ENCODE peak calls at places on chromosomes 6 and 20, in seven cellular contexts. N, T, U, V, L, Z and I are unnamed samples. For H3K4me1, the result is how much of the 10 kb centered on the place peaks cover.

GRCh38 chr6:158028876-158029275 is 47.2 kb downstream of the SYNJ2 start:
- DNase-seq in N (no peak), T (no peak), U (no peak), V (peak), L (no peak), Z (peak), I (peak)

GRCh38 chr6:27726620-27727023 is 185.6 kb downstream of the OR2B2 start:
- DNase-seq in N (no peak), T (no peak), U (no peak), V (no peak), L (no peak), Z (no peak), I (no peak)

GRCh38 chr20:8176276-8176675 is 44.2 kb downstream of the PLCB1 start:
- DNase-seq in N (no peak), T (no peak), U (no peak), V (no peak), L (no peak), Z (no peak), I (no peak)

GRCh38 chr6:128570439-128571063 is 50.2 kb upstream of the PTPRK start:
- DNase-seq in N (no peak), T (no peak), U (peak), V (no peak), L (no peak), Z (no peak), I (no peak)

GRCh38 chr20:4951299-4951698 is 50.0 kb downstream of the SLC23A2 start:
- DNase-seq in N (no peak), T (no peak), U (no peak), V (peak), L (no peak), Z (no peak), I (no peak)

GRCh38 chr20:32599783-32600340 is 14.7 kb upstream of the NOL4L start:
- DNase-seq in N (no peak), T (no peak), U (no peak), V (no peak), L (no peak), Z (no peak), I (no peak)

GRCh38 chr6:33914519-33915120 is 110.8 kb upstream of the MLN start:
- DNase-seq in N (no peak), T (no peak), U (no peak), V (no peak), L (no peak), Z (no peak), I (no peak)

GRCh38 chr20:49883246-49883802 is 32.0 kb downstream of the SPATA2 start:
- DNase-seq in N (no peak), T (no peak), U (no peak), V (no peak), L (no peak), Z (peak), I (no peak)

GRCh38 chr6:3732345-3733141 is 19.0 kb downstream of the PXDC1 start:
- DNase-seq in N (peak), T (peak), U (peak), V (peak), L (peak), Z (peak), I (peak)

GRCh38 chr20:31695849-31696804 is 26.5 kb downstream of the BCL2L1 start:
- DNase-seq in N (no peak), T (no peak), U (no peak), V (no peak), L (no peak), Z (no peak), I (no peak)

GRCh38 chr20:51460163-51460562 is 82.4 kb downstream of the NFATC2 start:
- DNase-seq in N (no peak), T (no peak), U (no peak), V (no peak), L (no peak), Z (no peak), I (no peak)
- H3K4me1 ChIP-seq in N (under half), T (under half), U (under half), V (under half), L (under half), Z (under half), I (under half)

GRCh38 chr6:148203281-148203925 is 139.2 kb upstream of the SASH1 start:
- DNase-seq in N (no peak), T (no peak), U (no peak), V (no peak), L (no peak), Z (no peak), I (no peak)
- H3K4me3 ChIP-seq in N (no peak), T (no peak), U (no peak), V (no peak), L (no peak), Z (no peak), I (no peak)

GRCh38 chr20:1646975-1647431 is 10.6 kb downstream of the SIRPG start:
- DNase-seq in N (no peak), T (no peak), U (no peak), V (no peak), L (no peak), Z (no peak), I (no peak)
- H3K4me1 ChIP-seq in N (under half), T (under half), U (under half), V (under half), L (under half), Z (under half), I (under half)

DNA sequence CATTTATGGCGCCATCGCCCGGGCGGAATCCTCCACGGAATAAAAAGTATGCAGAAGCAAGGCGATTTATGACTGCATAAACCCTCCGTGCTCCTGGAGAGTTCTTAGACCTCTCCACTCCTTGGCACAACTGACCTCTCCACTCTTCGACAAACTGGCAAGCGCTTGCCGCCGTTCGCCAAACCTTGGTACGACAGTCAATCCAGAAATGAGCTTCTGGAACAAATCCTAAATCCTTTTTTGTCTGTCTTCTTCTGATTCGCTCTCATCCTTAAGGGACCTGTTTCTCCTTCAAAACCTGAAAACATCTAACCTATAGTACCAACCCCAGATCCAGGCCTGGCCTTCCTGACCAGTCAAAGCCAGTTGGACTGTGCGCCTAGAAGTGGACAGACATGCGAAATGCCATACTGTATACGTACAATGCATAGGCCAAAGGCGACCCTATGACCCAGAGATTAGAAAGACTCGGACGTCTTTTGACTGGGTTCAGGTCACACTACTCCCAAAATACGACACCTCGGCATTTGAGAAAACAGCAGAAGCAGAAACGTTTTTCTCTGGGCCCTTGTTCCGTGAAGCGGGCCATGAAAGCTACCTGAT is 59.4 kb downstream of the TRIM27 start:
- DNase-seq in N (no peak), T (no peak), U (peak), V (no peak), L (no peak), Z (no peak), I (no peak)
- H3K4me3 ChIP-seq in N (no peak), T (peak), U (peak), V (peak), L (peak), Z (peak), I (peak)

GRCh38 chr6:135116566-135116965 is 61.9 kb upstream of the HBS1L start:
- DNase-seq in N (no peak), T (no peak), U (no peak), V (no peak), L (no peak), Z (no peak), I (no peak)

GRCh38 chr6:135121426-135121825 is 59.7 kb upstream of the MYB start:
- DNase-seq in N (no peak), T (no peak), U (no peak), V (no peak), L (no peak), Z (no peak), I (no peak)

GRCh38 chr6:135115411-135116293 is 61.0 kb upstream of the HBS1L start:
- DNase-seq in N (no peak), T (no peak), U (no peak), V (no peak), L (no peak), Z (no peak), I (no peak)

GRCh38 chr6:135117413-135117968 is 62.9 kb upstream of the HBS1L start:
- DNase-seq in N (no peak), T (no peak), U (no peak), V (no peak), L (no peak), Z (no peak), I (no peak)

GRCh38 chr6:135118142-135118730 is 62.9 kb upstream of the MYB start:
- DNase-seq in N (no peak), T (no peak), U (no peak), V (no peak), L (no peak), Z (no peak), I (no peak)
- H3K4me1 ChIP-seq in N (under half), T (under half), U (under half), V (under half), L (under half), Z (under half), I (under half)

GRCh38 chr6:87590417-87590880 is 514 bp downstream of the ORC3 start:
- DNase-seq in N (no peak), T (no peak), U (no peak), V (no peak), L (no peak), Z (no peak), I (no peak)
- H3K4me3 ChIP-seq in N (peak), T (peak), U (peak), V (peak), L (peak), Z (peak), I (peak)